ENCODE peak calls at places on chromosomes 12 and 14, in five cellular contexts. One of them, this sample, is unnamed.

GRCh38 chr12:9039397-9039977 is 50.1 kb downstream of the KLRG1 start:
- DNase-seq in NCI-H460: peak
- DNase-seq in WTC11: no peak
- DNase-seq in activated B cell treated with CpG ODN at 0.5 μM for 24 hours: no peak
- DNase-seq in T1000: no peak
- DNase-seq in this sample: no peak

GRCh38 chr12:54419088-54419887 is at the start of gene ITGA5:
- DNase-seq in NCI-H460: peak
- DNase-seq in WTC11: peak
- DNase-seq in activated B cell treated with CpG ODN at 0.5 μM for 24 hours: no peak
- DNase-seq in T1000: peak
- DNase-seq in this sample: peak

GRCh38 chr12:106774808-106775524 is 484 bp downstream of the RIC8B start:
- DNase-seq in NCI-H460: no peak
- DNase-seq in WTC11: no peak
- DNase-seq in activated B cell treated with CpG ODN at 0.5 μM for 24 hours: no peak
- DNase-seq in T1000: no peak
- DNase-seq in this sample: no peak

GRCh38 chr14:79825046-79825521 is 386.2 kb downstream of the DIO2 start:
- DNase-seq in NCI-H460: peak
- DNase-seq in WTC11: no peak
- DNase-seq in activated B cell treated with CpG ODN at 0.5 μM for 24 hours: no peak
- DNase-seq in T1000: no peak
- DNase-seq in this sample: no peak

GRCh38 chr14:77654001-77654431 is 37.6 kb upstream of the SPTLC2 start:
- DNase-seq in NCI-H460: no peak
- DNase-seq in WTC11: no peak
- DNase-seq in activated B cell treated with CpG ODN at 0.5 μM for 24 hours: no peak
- DNase-seq in T1000: no peak
- DNase-seq in this sample: no peak

GRCh38 chr12:61870658-61871559 is 389.3 kb upstream of the USP15 start:
- DNase-seq in NCI-H460: no peak
- DNase-seq in WTC11: no peak
- DNase-seq in activated B cell treated with CpG ODN at 0.5 μM for 24 hours: no peak
- DNase-seq in T1000: no peak
- DNase-seq in this sample: no peak

GRCh38 chr12:50132505-50133135 is 20.6 kb downstream of the COX14 start:
- DNase-seq in NCI-H460: peak
- DNase-seq in WTC11: no peak
- DNase-seq in activated B cell treated with CpG ODN at 0.5 μM for 24 hours: no peak
- DNase-seq in T1000: no peak
- DNase-seq in this sample: no peak

GRCh38 chr12:77324763-77325468 is 259.5 kb upstream of the E2F7 start:
- DNase-seq in NCI-H460: peak
- DNase-seq in WTC11: peak
- DNase-seq in activated B cell treated with CpG ODN at 0.5 μM for 24 hours: no peak
- DNase-seq in T1000: peak
- DNase-seq in this sample: peak

GRCh38 chr14:54187439-54187838 is 209.4 kb upstream of the CDKN3 start:
- DNase-seq in NCI-H460: no peak
- DNase-seq in WTC11: no peak
- DNase-seq in activated B cell treated with CpG ODN at 0.5 μM for 24 hours: no peak
- DNase-seq in T1000: no peak
- DNase-seq in this sample: no peak

GRCh38 chr12:41605528-41606295 is 417.6 kb downstream of the PDZRN4 start:
- DNase-seq in NCI-H460: no peak
- DNase-seq in WTC11: no peak
- DNase-seq in activated B cell treated with CpG ODN at 0.5 μM for 24 hours: no peak
- DNase-seq in T1000: no peak
- DNase-seq in this sample: no peak

GRCh38 chr12:124568431-124569374 is 1.3 kb upstream of the NCOR2 start:
- DNase-seq in NCI-H460: peak
- DNase-seq in WTC11: peak
- DNase-seq in activated B cell treated with CpG ODN at 0.5 μM for 24 hours: peak
- DNase-seq in T1000: no peak
- DNase-seq in this sample: peak

GRCh38 chr12:83559650-83560049 is 872.9 kb downstream of the TMTC2 start:
- DNase-seq in NCI-H460: no peak
- DNase-seq in WTC11: no peak
- DNase-seq in activated B cell treated with CpG ODN at 0.5 μM for 24 hours: no peak
- DNase-seq in T1000: no peak
- DNase-seq in this sample: no peak

GRCh38 chr12:98418357-98419075 is 96.9 kb upstream of the TMPO start:
- DNase-seq in NCI-H460: peak
- DNase-seq in WTC11: peak
- DNase-seq in activated B cell treated with CpG ODN at 0.5 μM for 24 hours: no peak
- DNase-seq in T1000: peak
- DNase-seq in this sample: peak

GRCh38 chr12:125136702-125137101 is 71.5 kb downstream of the AACS start:
- DNase-seq in NCI-H460: no peak
- DNase-seq in WTC11: no peak
- DNase-seq in activated B cell treated with CpG ODN at 0.5 μM for 24 hours: no peak
- DNase-seq in T1000: no peak
- DNase-seq in this sample: no peak

GRCh38 chr12:107660861-107661415 is 24.7 kb upstream of the PWP1 start:
- DNase-seq in NCI-H460: no peak
- DNase-seq in WTC11: peak
- DNase-seq in activated B cell treated with CpG ODN at 0.5 μM for 24 hours: no peak
- DNase-seq in T1000: no peak
- DNase-seq in this sample: no peak

GRCh38 chr12:107929436-107929835 is 154.9 kb downstream of the ASCL4 start:
- DNase-seq in NCI-H460: peak
- DNase-seq in WTC11: no peak
- DNase-seq in activated B cell treated with CpG ODN at 0.5 μM for 24 hours: no peak
- DNase-seq in T1000: no peak
- DNase-seq in this sample: no peak

GRCh38 chr12:62933871-62934798 is 815 bp downstream of the PPM1H start:
- DNase-seq in NCI-H460: peak
- DNase-seq in WTC11: peak
- DNase-seq in activated B cell treated with CpG ODN at 0.5 μM for 24 hours: no peak
- DNase-seq in T1000: peak
- DNase-seq in this sample: peak

GRCh38 chr14:34496679-34497513 is 34.9 kb upstream of the SPTSSA start:
- DNase-seq in NCI-H460: peak
- DNase-seq in WTC11: peak
- DNase-seq in activated B cell treated with CpG ODN at 0.5 μM for 24 hours: no peak
- DNase-seq in T1000: peak
- DNase-seq in this sample: no peak

GRCh38 chr12:132604108-132605054 is 6.0 kb downstream of the LRCOL1 start:
- DNase-seq in NCI-H460: no peak
- DNase-seq in WTC11: no peak
- DNase-seq in activated B cell treated with CpG ODN at 0.5 μM for 24 hours: no peak
- DNase-seq in T1000: no peak
- DNase-seq in this sample: peak

GRCh38 chr12:10562306-10562933 is 51.0 kb downstream of the MAGOHB start:
- DNase-seq in NCI-H460: peak
- DNase-seq in WTC11: no peak
- DNase-seq in activated B cell treated with CpG ODN at 0.5 μM for 24 hours: no peak
- DNase-seq in T1000: no peak
- DNase-seq in this sample: no peak

GRCh38 chr12:100142851-100143559 is at the start of gene BLTP3B:
- DNase-seq in NCI-H460: peak
- DNase-seq in WTC11: peak
- DNase-seq in activated B cell treated with CpG ODN at 0.5 μM for 24 hours: peak
- DNase-seq in T1000: peak
- DNase-seq in this sample: peak

This sample was measured in upper lobe of left lung.